ENCODE peak calls at places on chromosome 1, in seven cellular contexts. Q, Y, R, J, C, H and P are unnamed samples.

GRCh38 chr1:179029293-179029692 is 3.6 kb downstream of the FAM20B start:
- DNase-seq in H (no peak), C (no peak), J (no peak), Y (no peak), R (no peak), Q (no peak), P (no peak)

GRCh38 chr1:88595355-88595754 is 88.7 kb upstream of the PKN2 start:
- DNase-seq in Q (no peak), J (no peak), H (no peak), R (no peak), Y (no peak), C (no peak), P (no peak)

GRCh38 chr1:84877592-84877991 is 15.4 kb downstream of the LPAR3 start:
- DNase-seq in H (no peak), Y (no peak), R (no peak), C (no peak), J (no peak), Q (no peak), P (no peak)

GRCh38 chr1:93199150-93199549 is 18.6 kb downstream of the CCDC18 start:
- DNase-seq in J (no peak), Q (no peak), Y (no peak), R (no peak), H (no peak), C (no peak), P (no peak)

GRCh38 chr1:27726173-27726793 is 522 bp downstream of the FAM76A start:
- DNase-seq in Q (peak; percentile 30), Y (no peak), J (peak; percentile 56), R (peak; percentile 64), C (peak; percentile 85), H (peak; percentile 27), P (no peak)

GRCh38 chr1:97621955-97622354 is 298.9 kb downstream of the DPYD start:
- DNase-seq in C (no peak), Q (no peak), R (no peak), Y (no peak), H (no peak), J (no peak), P (no peak)

GRCh38 chr1:186999506-186999905 is 170.8 kb downstream of the PLA2G4A start:
- DNase-seq in R (no peak), J (no peak), Y (no peak), H (no peak), Q (no peak), C (no peak), P (no peak)

GRCh38 chr1:226738995-226739695 is at the start of gene ITPKB:
- DNase-seq in R (no peak), Q (no peak), J (peak; percentile 66), C (peak; percentile 71), Y (no peak), H (peak; percentile 70), P (peak; percentile 79)

GRCh38 chr1:40803447-40803846 is 19.9 kb downstream of the KCNQ4 start:
- DNase-seq in R (no peak), Y (no peak), C (no peak), Q (no peak), J (no peak), H (no peak), P (no peak)

GRCh38 chr1:41394918-41395598 is 33.8 kb downstream of the FOXO6 start:
- DNase-seq in R (no peak), Q (peak; percentile 40), H (no peak), Y (no peak), J (no peak), C (no peak), P (no peak)

GRCh38 chr1:221715321-221716169 is 26.3 kb downstream of the DUSP10 start:
- DNase-seq in J (no peak), Y (no peak), C (no peak), H (no peak), Q (no peak), R (no peak), P (no peak)

GRCh38 chr1:28172690-28173150 is 3.8 kb downstream of the PTAFR start:
- DNase-seq in H (no peak), C (no peak), Q (no peak), R (no peak), J (no peak), Y (no peak), P (no peak)

GRCh38 chr1:41813755-41814694 is 104.7 kb downstream of the HIVEP3 start:
- DNase-seq in H (no peak), Y (no peak), C (no peak), R (no peak), Q (no peak), J (no peak), P (no peak)

GRCh38 chr1:172449585-172450523 is 6.0 kb upstream of the PIGC start:
- DNase-seq in H (peak; percentile 17), J (peak; percentile 43), R (peak; percentile 70), Y (no peak), C (peak; percentile 76), Q (peak; percentile 13), P (peak; percentile 65)

GRCh38 chr1:53669511-53670191 is 69.3 kb downstream of the GLIS1 start:
- DNase-seq in J (no peak), Y (no peak), Q (no peak), R (no peak), C (no peak), H (no peak), P (no peak)

GRCh38 chr1:87024936-87025537 is 110.6 kb downstream of the HS2ST1 start:
- DNase-seq in J (no peak), Q (no peak), Y (no peak), C (no peak), H (no peak), R (peak; percentile 18), P (no peak)

GRCh38 chr1:228366062-228366850 is 40.4 kb downstream of the TRIM11 start:
- DNase-seq in R (no peak), C (peak; percentile 48), H (no peak), J (peak; percentile 12), Y (no peak), Q (no peak), P (peak; percentile 22)

GRCh38 chr1:21539933-21540332 is 30.7 kb downstream of the ALPL start:
- DNase-seq in J (no peak), R (peak; percentile 44), Y (no peak), Q (peak; percentile 58), H (no peak), C (no peak), P (no peak)

GRCh38 chr1:45877264-45877663 is 73.9 kb downstream of the MAST2 start:
- DNase-seq in R (no peak), Y (no peak), J (no peak), H (no peak), Q (no peak), C (no peak), P (no peak)

GRCh38 chr1:234921266-234922062 is 207.2 kb downstream of the TOMM20 start:
- DNase-seq in H (no peak), Q (no peak), J (no peak), C (no peak), Y (no peak), R (no peak), P (no peak)

GRCh38 chr1:47389735-47390134 is 26.4 kb upstream of the FOXE3 start:
- DNase-seq in Y (no peak), Q (no peak), J (no peak), C (no peak), H (no peak), R (no peak), P (no peak)

GRCh38 chr1:24364975-24365678 is 46.0 kb downstream of the GRHL3 start:
- DNase-seq in H (no peak), Q (no peak), Y (no peak), C (no peak), R (peak; percentile 85), J (no peak), P (no peak)
- H3K27ac ChIP-seq in H (no peak overlapping the region), Q (no peak overlapping the region), Y (peak overlapping the region; percentile 83), C (no peak overlapping the region), R (peak overlapping the region; percentile 71), J (no peak overlapping the region), P (no peak overlapping the region)

DNA sequence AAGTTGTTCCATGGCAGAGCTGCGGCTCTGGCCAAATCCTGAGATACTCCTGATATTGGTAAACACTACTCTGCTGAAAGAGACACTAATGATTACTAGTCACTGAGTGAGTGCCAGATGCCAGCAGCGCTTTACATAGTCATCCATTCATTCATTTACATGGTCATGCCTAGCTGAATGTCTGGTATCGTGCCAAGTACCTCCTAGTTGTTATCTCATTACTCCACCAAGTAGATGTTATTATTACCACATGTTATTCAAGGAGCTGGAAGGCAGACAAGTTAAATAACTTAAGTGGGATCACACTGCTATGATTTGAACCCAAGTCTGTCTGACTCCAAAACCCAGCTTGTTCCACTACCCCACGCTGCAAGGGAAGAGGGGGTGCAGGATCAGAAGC is 4.7 kb downstream of the OLFML2B start:
- DNase-seq in Q (no peak), R (no peak), J (no peak), C (no peak), H (no peak), Y (no peak), P (no peak)
- H3K27ac ChIP-seq in Q (no peak overlapping the region), R (no peak overlapping the region), J (no peak overlapping the region), C (no peak overlapping the region), H (no peak overlapping the region), Y (no peak overlapping the region), P (no peak overlapping the region)

GRCh38 chr1:8731162-8731561 is 86.3 kb downstream of the RERE start:
- DNase-seq in J (no peak), Y (no peak), R (no peak), H (no peak), Q (no peak), C (no peak), P (no peak)
- H3K27ac ChIP-seq in J (no peak overlapping the region), Y (no peak overlapping the region), R (no peak overlapping the region), H (no peak overlapping the region), Q (no peak overlapping the region), C (no peak overlapping the region), P (no peak overlapping the region)

GRCh38 chr1:24929876-24930702 is at the start of gene RUNX3:
- DNase-seq in C (peak; percentile 88), H (peak; percentile 90), Q (no peak), R (peak; percentile 85), J (no peak), Y (peak; percentile 35), P (peak; percentile 86)

GRCh38 chr1:24932284-24932683 is 2.2 kb upstream of the RUNX3 start:
- DNase-seq in R (peak; percentile 68), Q (no peak), J (no peak), Y (no peak), C (peak; percentile 78), H (peak; percentile 44), P (peak; percentile 56)

GRCh38 chr1:24929091-24929875 is 793 bp downstream of the RUNX3 start:
- DNase-seq in C (no peak), Q (no peak), J (no peak), R (peak; percentile 15), Y (no peak), H (peak; percentile 44), P (no peak)

GRCh38 chr1:24931481-24932221 is 1.6 kb upstream of the RUNX3 start:
- DNase-seq in J (no peak), H (no peak), R (no peak), C (no peak), Q (no peak), Y (no peak), P (peak; percentile 73)

DNA sequence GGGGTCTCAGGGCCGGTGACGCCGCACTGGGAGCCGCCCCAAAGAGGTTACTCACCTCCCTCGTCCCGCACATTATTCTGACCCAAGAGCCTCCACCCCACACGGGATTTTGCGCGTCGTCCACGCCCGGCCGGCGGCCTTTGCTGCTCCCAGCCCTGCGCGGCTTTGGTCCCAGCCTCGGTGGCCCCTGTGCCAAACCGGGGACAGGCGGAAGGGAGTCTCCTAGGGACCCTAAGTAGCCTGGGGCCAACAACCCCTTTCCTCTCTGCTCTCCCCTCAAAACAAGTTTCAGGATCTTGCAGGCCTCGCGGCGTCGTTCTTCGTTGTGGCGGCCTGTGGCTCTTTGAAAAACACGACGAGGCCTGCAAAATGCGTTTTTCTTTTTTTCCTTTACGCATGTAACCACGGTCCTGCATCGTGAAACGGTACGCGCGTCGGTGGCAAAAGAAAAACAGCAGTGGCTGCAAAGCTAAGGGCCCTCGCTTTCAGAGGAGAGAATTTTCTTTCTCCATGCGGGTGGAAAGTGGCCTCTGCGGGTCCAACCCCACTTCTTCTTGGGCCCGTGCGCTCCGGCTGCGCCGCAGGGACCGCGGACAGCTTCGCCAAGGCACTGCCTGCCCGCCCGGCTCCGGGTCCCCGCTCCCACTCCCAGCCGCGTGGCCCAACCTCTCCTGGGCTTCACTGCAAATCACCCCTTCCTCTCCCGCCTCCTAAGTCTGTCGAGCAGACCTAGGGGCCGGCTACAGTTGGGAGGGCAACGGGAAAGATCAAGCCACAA is 816 bp upstream of the RUNX3 start:
- DNase-seq in C (no peak), R (no peak), H (no peak), J (no peak), Y (no peak), Q (no peak), P (no peak)
- H3K27ac ChIP-seq in C (peak overlapping the region; percentile 58), R (peak overlapping the region; percentile 53), H (peak overlapping the region; percentile 96), J (no peak overlapping the region), Y (peak overlapping the region; percentile 48), Q (no peak overlapping the region), P (peak overlapping the region; percentile 33)